ENCODE peak calls at places on chromosomes 1 and 21, in eight cellular contexts. K is breast epithelium, H is sigmoid colon, O is uterus, A is right lobe of liver, V is testis, B is A549, W is spleen. N is an unnamed sample.

GRCh38 chr1:67060811-67061218 is 6.9 kb upstream of the SLC35D1 start:
- DNase-seq in K (no peak), B (peak; percentile 32), H (no peak), V (no peak), A (no peak), O (no peak), W (no peak), N (peak; percentile 75)

GRCh38 chr1:26787381-26787705 is 407 bp upstream of the PIGV start:
- DNase-seq in K (no peak), O (no peak), B (no peak), H (no peak), V (no peak), W (no peak), A (no peak), N (peak; percentile 19)

GRCh38 chr1:15288173-15288926 is 41.3 kb downstream of the FHAD1 start:
- DNase-seq in O (no peak), W (no peak), A (no peak), B (no peak), V (no peak), K (no peak), H (no peak), N (no peak)

GRCh38 chr1:173405758-173406344 is 71.3 kb upstream of the PRDX6 start:
- DNase-seq in K (no peak), B (no peak), W (no peak), A (no peak), O (no peak), H (no peak), V (no peak), N (no peak)

GRCh38 chr1:233327938-233328660 is 575 bp downstream of the MAP3K21 start:
- DNase-seq in W (peak; percentile 91), B (no peak), K (no peak), V (no peak), O (no peak), H (no peak), A (peak; percentile 62), N (no peak)

GRCh38 chr1:220815409-220815808 is 28.7 kb downstream of the MTARC1 start:
- DNase-seq in V (no peak), K (no peak), B (no peak), O (no peak), W (no peak), A (no peak), H (no peak), N (no peak)

GRCh38 chr1:113868387-113869083 is 3.0 kb downstream of the PTPN22 start:
- DNase-seq in W (no peak), H (no peak), K (no peak), B (no peak), V (no peak), O (no peak), A (no peak), N (no peak)

GRCh38 chr1:59936358-59936821 is 9.8 kb upstream of the CYP2J2 start:
- DNase-seq in H (no peak), B (no peak), W (no peak), K (no peak), A (peak; percentile 56), O (no peak), V (no peak), N (no peak)

GRCh38 chr1:6503884-6504602 is 12.6 kb upstream of the PLEKHG5 start:
- DNase-seq in A (peak; percentile 41), W (no peak), K (no peak), V (no peak), H (peak; percentile 60), O (no peak), B (no peak), N (no peak)

GRCh38 chr1:108801101-108801500 is 54.6 kb downstream of the STXBP3 start:
- DNase-seq in A (no peak), O (no peak), V (no peak), H (no peak), B (no peak), W (no peak), K (no peak), N (no peak)

GRCh38 chr1:36771678-36772284 is 262.5 kb downstream of the GRIK3 start:
- DNase-seq in H (peak; percentile 50), A (peak; percentile 32), B (no peak), K (no peak), O (no peak), W (peak; percentile 54), V (no peak), N (no peak)

GRCh38 chr1:28417441-28418277 is 48.1 kb downstream of the PHACTR4 start:
- DNase-seq in W (no peak), O (no peak), V (no peak), K (no peak), H (no peak), A (no peak), B (peak; percentile 53), N (peak; percentile 35)

GRCh38 chr1:147626304-147626703 is 44.0 kb downstream of the ACP6 start:
- DNase-seq in O (no peak), K (no peak), W (no peak), H (no peak), V (no peak), A (no peak), B (no peak), N (no peak)

GRCh38 chr1:116915182-116915611 is 5.5 kb downstream of the PTGFRN start:
- DNase-seq in A (no peak), H (peak; percentile 72), O (peak; percentile 38), K (no peak), B (no peak), V (peak; percentile 44), W (no peak), N (no peak)

GRCh38 chr1:63368131-63368530 is 704 bp downstream of the ALG6 start:
- DNase-seq in H (no peak), B (no peak), W (no peak), A (no peak), V (no peak), O (no peak), K (no peak), N (no peak)

DNA sequence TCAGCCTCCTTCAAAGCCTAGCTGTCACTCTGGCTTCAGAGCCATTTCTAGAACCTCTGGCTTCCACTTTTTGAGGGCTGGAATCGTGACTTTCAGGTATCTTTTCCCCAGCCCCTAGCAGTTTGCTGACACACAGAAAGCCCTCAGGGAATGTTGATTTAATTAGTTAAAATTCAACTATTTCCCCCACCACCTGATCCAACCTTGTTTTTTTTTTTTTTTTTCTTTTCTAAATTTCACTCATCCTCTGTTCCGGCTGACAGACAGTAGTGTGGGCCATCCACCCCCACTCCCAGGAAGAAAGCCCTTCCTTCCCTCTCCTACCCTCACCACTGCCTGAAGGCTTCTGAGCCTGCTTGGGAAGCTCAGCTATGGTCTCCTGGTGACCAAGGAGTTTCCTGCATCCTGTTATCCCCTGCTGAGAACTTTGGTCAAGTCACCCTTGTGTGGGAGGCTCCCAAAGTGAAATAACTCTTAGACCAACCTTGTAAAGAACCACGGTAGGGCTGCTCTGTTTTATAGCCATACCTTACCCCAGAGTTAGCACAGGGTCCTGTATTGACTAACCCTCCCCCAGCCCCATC is 29.4 kb downstream of the KCNJ6 start:
- DNase-seq in A (no peak), W (no peak), O (no peak), H (no peak), B (no peak), V (no peak), K (no peak), N (no peak)
- TF ChIP-seq CTCF in A (no peak), W (no peak), O (no peak), H (no peak), B (no peak), V (no peak), K (no peak), N (no peak)

GRCh38 chr1:182839209-182840065 is at the start of gene DHX9:
- DNase-seq in O (peak; percentile 94), A (peak; percentile 95), K (peak; percentile 88), H (peak; percentile 97), V (peak; percentile 94), W (peak; percentile 98), B (peak; percentile 85), N (peak; percentile 81)
- TF ChIP-seq POLR2A in O (peak; percentile 84), A (peak; percentile 84), K (peak; percentile 81), H (peak; percentile 86), V (peak; percentile 55), W (peak; percentile 85), B (peak; percentile 98), N (peak; percentile 87)

GRCh38 chr1:9222846-9223625 is 11.5 kb upstream of the H6PD start:
- DNase-seq in A (no peak), W (no peak), B (no peak), K (no peak), H (no peak), V (no peak), O (no peak), N (no peak)

GRCh38 chr1:9213956-9214355 is 20.6 kb upstream of the H6PD start:
- DNase-seq in A (no peak), V (no peak), H (no peak), K (no peak), B (no peak), O (no peak), W (no peak), N (no peak)

GRCh38 chr1:9224664-9225410 is 9.7 kb upstream of the H6PD start:
- DNase-seq in B (no peak), W (no peak), O (no peak), V (no peak), H (no peak), A (no peak), K (no peak), N (no peak)

GRCh38 chr1:9218917-9219316 is 15.7 kb upstream of the H6PD start:
- DNase-seq in B (no peak), O (no peak), H (no peak), K (no peak), A (no peak), W (no peak), V (no peak), N (no peak)
- H3K4me3 ChIP-seq in B (no peak overlapping the region), O (no peak overlapping the region), H (no peak overlapping the region), K (no peak overlapping the region), A (no peak overlapping the region), W (no peak overlapping the region), V (no peak overlapping the region), N (no peak overlapping the region)

GRCh38 chr21:35974801-35975200 is 85.5 kb downstream of the SETD4 start:
- DNase-seq in H (no peak), K (no peak), O (no peak), A (no peak), B (no peak), W (no peak), V (no peak), N (no peak)

GRCh38 chr21:35968564-35968963 is 91.8 kb downstream of the SETD4 start:
- DNase-seq in B (no peak), H (no peak), V (no peak), W (no peak), A (no peak), O (no peak), K (no peak), N (no peak)

GRCh38 chr21:35969281-35969680 is 91.0 kb downstream of the SETD4 start:
- DNase-seq in B (no peak), A (no peak), H (no peak), V (no peak), K (no peak), W (no peak), O (no peak), N (no peak)

GRCh38 chr21:35976481-35976880 is 83.8 kb downstream of the SETD4 start:
- DNase-seq in A (no peak), K (no peak), V (no peak), W (no peak), O (no peak), H (no peak), B (no peak), N (no peak)

DNA sequence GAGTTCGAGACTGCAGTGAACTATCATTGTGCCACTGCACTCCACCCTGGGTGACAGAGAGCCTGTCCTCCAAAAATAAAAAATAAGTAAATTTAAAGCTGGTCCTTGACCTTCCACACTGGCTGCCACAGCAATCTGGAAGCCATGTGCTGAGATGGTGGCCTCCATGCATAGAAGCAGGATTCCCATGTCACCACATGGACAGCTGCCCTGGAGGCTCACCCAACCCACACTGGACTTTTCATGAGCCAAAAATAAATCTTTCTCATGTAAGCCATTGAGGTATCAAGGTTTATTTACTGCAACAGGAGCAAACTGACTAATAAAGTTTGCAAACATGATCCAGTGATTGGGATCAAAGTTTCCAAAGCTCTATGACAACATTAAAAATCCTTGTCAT is 88.5 kb downstream of the SETD4 start:
- DNase-seq in W (no peak), K (no peak), A (no peak), H (no peak), V (no peak), B (no peak), O (no peak), N (no peak)
- TF ChIP-seq CTCF in W (no peak), K (no peak), A (no peak), H (no peak), V (no peak), B (no peak), O (no peak), N (no peak)